ENCODE peak calls at places on chromosomes 12 and 14, in four cellular contexts. S is HFF-Myc, Q is tibial artery, J is GM06990. O is an unnamed sample.

GRCh38 chr12:124075836-124076235 is 102.8 kb downstream of the ZNF664 start:
- DNase-seq in J (no peak), Q (no peak), S (no peak), O (no peak)

GRCh38 chr12:51793201-51793600 is 55.3 kb downstream of the FIGNL2 start:
- DNase-seq in J (no peak), Q (no peak), S (no peak), O (no peak)

GRCh38 chr14:66228267-66228970 is 257.8 kb upstream of the CCDC196 start:
- DNase-seq in Q (no peak), J (no peak), S (peak), O (no peak)

GRCh38 chr12:33044447-33044846 is 147.9 kb upstream of the PKP2 start:
- DNase-seq in Q (no peak), J (no peak), S (no peak), O (no peak)

GRCh38 chr12:88505696-88506095 is 74.6 kb downstream of the KITLG start:
- DNase-seq in S (no peak), J (no peak), Q (no peak), O (no peak)

GRCh38 chr12:15899282-15899870 is 11.8 kb upstream of the DERA start:
- DNase-seq in J (no peak), Q (no peak), S (no peak), O (no peak)

GRCh38 chr12:121767525-121768016 is 25.9 kb downstream of the RHOF start:
- DNase-seq in S (no peak), J (no peak), Q (peak), O (no peak)

GRCh38 chr12:54993181-54993835 is 8.7 kb upstream of the TESPA1 start:
- DNase-seq in S (peak), Q (no peak), J (peak), O (no peak)

GRCh38 chr12:132658149-132658905 is 28.8 kb downstream of the POLE start:
- DNase-seq in J (no peak), S (no peak), Q (peak), O (no peak)

GRCh38 chr14:98184467-98184866 is 1087.5 kb downstream of the BCL11B start:
- DNase-seq in Q (no peak), J (no peak), S (no peak), O (no peak)

GRCh38 chr14:78927261-78927660 is 757.1 kb downstream of the NRXN3 start:
- DNase-seq in J (no peak), Q (no peak), S (no peak), O (no peak)

GRCh38 chr12:132955094-132955932 is 793 bp downstream of the ZNF605 start:
- DNase-seq in J (peak), S (peak), Q (no peak), O (no peak)

GRCh38 chr14:58547649-58548048 is 90.1 kb upstream of the DACT1 start:
- DNase-seq in J (no peak), S (no peak), Q (no peak), O (no peak)

GRCh38 chr14:79584679-79585078 is 626.6 kb downstream of the DIO2 start:
- DNase-seq in Q (no peak), S (peak), J (no peak), O (peak)

GRCh38 chr14:102508410-102508773 is 1.2 kb downstream of the ANKRD9 start:
- DNase-seq in S (no peak), J (no peak), Q (no peak), O (no peak)

GRCh38 chr12:8156416-8156815 is 399 bp upstream of the ZNF705A start:
- DNase-seq in Q (no peak), S (no peak), J (no peak), O (no peak)

DNA sequence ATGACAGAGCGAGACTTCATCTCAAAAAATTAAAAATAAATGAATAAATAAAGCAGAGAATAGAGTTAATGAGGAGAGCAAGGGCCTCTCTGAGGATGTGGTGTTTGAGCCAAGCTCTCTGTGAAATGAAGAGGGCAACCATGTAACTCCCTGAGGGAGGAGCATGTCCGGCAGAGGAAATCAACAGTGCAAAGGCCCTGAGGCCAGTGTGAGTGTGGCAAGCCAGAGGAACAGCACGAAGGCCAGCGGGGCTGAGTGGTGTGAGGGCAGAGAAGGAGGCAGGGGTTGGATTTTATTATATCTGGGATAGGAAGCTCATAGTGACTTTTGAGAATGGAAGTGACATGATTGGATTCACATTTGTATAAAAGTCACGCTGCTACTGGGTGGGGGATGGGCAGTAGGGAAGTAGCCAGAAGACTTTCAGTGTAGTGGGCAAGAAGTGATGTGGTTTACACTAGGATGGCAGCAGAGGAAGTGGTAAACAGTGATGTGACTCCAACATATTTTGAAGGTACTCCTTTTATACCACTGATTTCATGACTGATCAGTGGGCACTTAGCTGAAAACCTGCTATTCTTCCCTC is 10.3 kb upstream of the LRP1-AS start:
- DNase-seq in Q (no peak), S (no peak), J (no peak), O (no peak)
- H3K4me3 ChIP-seq in Q (no peak), S (no peak), J (no peak), O (no peak)

GRCh38 chr14:99602788-99603415 is 1.1 kb downstream of the CCDC85C start:
- DNase-seq in S (no peak), Q (no peak), J (no peak), O (no peak)
- H3K4me3 ChIP-seq in S (peak), Q (peak), J (no peak), O (peak)

GRCh38 chr12:1474567-1475153 is 119.7 kb downstream of the FBXL14 start:
- DNase-seq in S (peak), J (no peak), Q (no peak), O (peak)
- H3K4me3 ChIP-seq in S (peak), J (no peak), Q (peak), O (peak)

GRCh38 chr14:29716150-29716549 is 211.5 kb downstream of the PRKD1 start:
- DNase-seq in S (no peak), J (no peak), Q (no peak), O (no peak)
- H3K4me3 ChIP-seq in S (no peak), J (no peak), Q (no peak), O (no peak)

GRCh38 chr12:81211306-81211705 is 133.4 kb downstream of the ACSS3 start:
- DNase-seq in S (no peak), J (no peak), Q (no peak), O (no peak)

GRCh38 chr12:81208193-81208946 is 130.5 kb downstream of the ACSS3 start:
- DNase-seq in S (no peak), J (no peak), Q (no peak), O (no peak)

GRCh38 chr12:81206425-81206824 is 128.5 kb downstream of the ACSS3 start:
- DNase-seq in J (no peak), Q (no peak), S (no peak), O (no peak)

GRCh38 chr12:81207173-81207572 is 129.3 kb downstream of the ACSS3 start:
- DNase-seq in J (no peak), Q (no peak), S (no peak), O (no peak)

DNA sequence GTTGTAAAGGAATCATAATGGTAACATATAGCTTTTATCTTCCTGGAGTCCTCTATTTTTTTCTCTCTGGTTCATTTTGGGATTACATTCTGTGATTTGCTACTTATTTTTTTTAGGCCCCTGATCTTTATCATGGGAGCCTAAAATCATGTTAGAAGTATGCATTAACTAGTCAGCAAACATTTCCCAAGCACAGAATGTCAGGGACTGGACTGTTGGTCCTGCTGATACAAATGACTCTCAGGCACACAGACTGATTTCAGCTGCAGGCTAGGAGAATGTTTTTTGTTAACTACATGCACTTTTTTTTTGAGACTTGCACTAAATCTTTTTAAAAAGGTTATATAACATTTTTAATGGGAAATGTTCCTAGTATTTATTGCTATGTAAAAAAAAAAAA is 131.1 kb downstream of the ACSS3 start:
- DNase-seq in Q (no peak), S (no peak), J (no peak), O (peak)
- H3K4me3 ChIP-seq in Q (no peak), S (no peak), J (no peak), O (no peak)

GRCh38 chr14:39763402-39763890 is 331.2 kb upstream of the FBXO33 start:
- DNase-seq in Q (no peak), S (no peak), J (peak), O (no peak)
- H3K4me3 ChIP-seq in Q (no peak), S (no peak), J (no peak), O (no peak)

GRCh38 chr14:91103116-91103515 is 10.8 kb upstream of the DGLUCY start:
- DNase-seq in J (no peak), Q (no peak), S (no peak), O (no peak)
- H3K4me3 ChIP-seq in J (no peak), Q (no peak), S (no peak), O (no peak)

DNA sequence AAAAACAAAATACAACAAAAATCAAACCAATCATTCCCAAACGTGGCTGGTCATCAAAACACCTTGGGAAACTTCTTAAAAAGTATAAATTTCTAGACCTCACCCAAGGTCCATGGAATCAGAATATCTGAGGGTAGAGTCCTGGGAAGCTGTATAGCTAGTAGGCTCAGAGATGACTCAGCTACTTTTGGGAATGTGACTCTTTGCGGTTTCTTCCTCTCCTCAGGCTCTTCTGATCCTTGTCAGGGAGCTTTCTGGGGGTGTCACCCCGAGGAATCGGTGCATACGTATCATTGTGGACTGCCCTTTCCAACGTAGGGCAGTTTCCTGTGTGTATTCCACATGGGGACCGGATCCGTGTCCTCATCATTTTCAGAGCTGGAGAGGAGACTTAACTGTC is 14.8 kb downstream of the JDP2 start:
- DNase-seq in Q (no peak), S (no peak), J (no peak), O (no peak)
- H3K4me3 ChIP-seq in Q (no peak), S (no peak), J (no peak), O (no peak)

GRCh38 chr14:92412912-92413311 is 89.9 kb downstream of the SLC24A4 start:
- DNase-seq in J (no peak), S (no peak), Q (no peak), O (no peak)
- H3K4me3 ChIP-seq in J (no peak), S (no peak), Q (no peak), O (no peak)

DNA sequence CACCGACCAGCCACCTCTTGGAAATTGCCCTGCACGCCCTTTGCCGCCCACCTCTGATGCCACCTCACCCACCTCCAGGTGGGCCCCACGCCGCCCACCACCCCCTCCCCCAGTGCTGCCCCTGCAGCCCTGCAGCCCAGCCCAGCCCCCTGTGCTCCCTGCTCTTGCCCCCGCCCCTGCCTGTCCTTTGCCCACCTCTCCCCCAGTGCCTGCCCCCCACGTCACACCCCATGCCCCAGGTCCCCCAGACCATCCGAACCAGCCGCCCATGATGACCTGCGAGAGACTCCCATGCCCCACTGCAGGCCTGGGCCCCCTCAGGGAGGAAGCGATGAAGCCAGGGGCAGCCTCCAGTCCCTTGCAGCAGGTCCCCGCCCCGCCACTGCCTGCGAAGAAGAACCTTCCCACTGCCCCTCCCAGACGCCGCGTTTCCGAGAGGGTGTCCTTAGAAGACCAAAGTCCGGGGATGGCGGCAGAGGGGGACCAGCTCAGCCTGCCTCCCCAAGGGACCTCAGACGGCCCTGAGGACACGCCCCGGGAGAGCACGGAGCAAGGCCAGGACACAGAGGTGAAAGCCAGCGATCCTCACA is 96.5 kb downstream of the LGMN start:
- DNase-seq in S (no peak), J (peak), Q (peak), O (no peak)
- H3K4me3 ChIP-seq in S (no peak), J (peak), Q (peak), O (no peak)

O was measured in BJ.